ENCODE peak calls at places on chromosome 10, in nine cellular contexts. One of them, this sample, is unnamed.

GRCh38 chr10:72764151-72764550 is 72.2 kb downstream of the MCU start:
- DNase-seq in WTC11: no peak
- DNase-seq in suprapubic skin: no peak
- DNase-seq in cardiac muscle cell: no peak
- DNase-seq in fibroblast of lung: peak
- DNase-seq in astrocyte of the spinal cord: peak
- DNase-seq in endothelial cell: no peak
- DNase-seq in transverse colon: no peak
- DNase-seq in cardiac fibroblast: peak
- DNase-seq in this sample: peak

GRCh38 chr10:96255569-96256335 is 15.6 kb downstream of the BLNK start:
- DNase-seq in WTC11: no peak
- DNase-seq in suprapubic skin: no peak
- DNase-seq in cardiac muscle cell: no peak
- DNase-seq in fibroblast of lung: no peak
- DNase-seq in astrocyte of the spinal cord: no peak
- DNase-seq in endothelial cell: no peak
- DNase-seq in transverse colon: no peak
- DNase-seq in cardiac fibroblast: no peak
- DNase-seq in this sample: no peak

GRCh38 chr10:119253433-119254174 is 46.2 kb downstream of the GRK5 start:
- DNase-seq in WTC11: peak
- DNase-seq in suprapubic skin: peak
- DNase-seq in cardiac muscle cell: no peak
- DNase-seq in fibroblast of lung: peak
- DNase-seq in astrocyte of the spinal cord: peak
- DNase-seq in endothelial cell: no peak
- DNase-seq in transverse colon: peak
- DNase-seq in cardiac fibroblast: peak
- DNase-seq in this sample: peak

GRCh38 chr10:61164458-61165160 is 220.6 kb upstream of the RHOBTB1 start:
- DNase-seq in WTC11: no peak
- DNase-seq in suprapubic skin: peak
- DNase-seq in cardiac muscle cell: no peak
- DNase-seq in fibroblast of lung: no peak
- DNase-seq in astrocyte of the spinal cord: no peak
- DNase-seq in endothelial cell: no peak
- DNase-seq in transverse colon: no peak
- DNase-seq in cardiac fibroblast: peak
- DNase-seq in this sample: no peak

GRCh38 chr10:123549761-123550454 is 116.2 kb upstream of the GPR26 start:
- DNase-seq in WTC11: no peak
- DNase-seq in suprapubic skin: peak
- DNase-seq in cardiac muscle cell: no peak
- DNase-seq in fibroblast of lung: no peak
- DNase-seq in astrocyte of the spinal cord: no peak
- DNase-seq in endothelial cell: no peak
- DNase-seq in transverse colon: no peak
- DNase-seq in cardiac fibroblast: no peak
- DNase-seq in this sample: no peak

GRCh38 chr10:90111671-90112070 is 410.3 kb downstream of the KIF20B start:
- DNase-seq in WTC11: no peak
- DNase-seq in suprapubic skin: no peak
- DNase-seq in cardiac muscle cell: no peak
- DNase-seq in fibroblast of lung: no peak
- DNase-seq in astrocyte of the spinal cord: no peak
- DNase-seq in endothelial cell: no peak
- DNase-seq in transverse colon: no peak
- DNase-seq in cardiac fibroblast: peak
- DNase-seq in this sample: no peak

GRCh38 chr10:73873163-73873842 is 1.1 kb downstream of the CAMK2G start:
- DNase-seq in WTC11: no peak
- DNase-seq in suprapubic skin: no peak
- DNase-seq in cardiac muscle cell: no peak
- DNase-seq in fibroblast of lung: no peak
- DNase-seq in astrocyte of the spinal cord: no peak
- DNase-seq in endothelial cell: no peak
- DNase-seq in transverse colon: no peak
- DNase-seq in cardiac fibroblast: no peak
- DNase-seq in this sample: no peak

GRCh38 chr10:118002581-118002980 is 44.2 kb downstream of the RAB11FIP2 start:
- DNase-seq in WTC11: no peak
- DNase-seq in suprapubic skin: no peak
- DNase-seq in cardiac muscle cell: no peak
- DNase-seq in fibroblast of lung: peak
- DNase-seq in astrocyte of the spinal cord: peak
- DNase-seq in endothelial cell: no peak
- DNase-seq in transverse colon: no peak
- DNase-seq in cardiac fibroblast: peak
- DNase-seq in this sample: no peak

GRCh38 chr10:103585011-103585405 is 91.5 kb downstream of the NEURL1 start:
- DNase-seq in WTC11: no peak
- DNase-seq in suprapubic skin: no peak
- DNase-seq in cardiac muscle cell: no peak
- DNase-seq in fibroblast of lung: no peak
- DNase-seq in astrocyte of the spinal cord: no peak
- DNase-seq in endothelial cell: no peak
- DNase-seq in transverse colon: no peak
- DNase-seq in cardiac fibroblast: no peak
- DNase-seq in this sample: no peak

GRCh38 chr10:11573497-11573896 is 38.0 kb downstream of the USP6NL start:
- DNase-seq in WTC11: no peak
- DNase-seq in suprapubic skin: no peak
- DNase-seq in cardiac muscle cell: peak
- DNase-seq in fibroblast of lung: peak
- DNase-seq in astrocyte of the spinal cord: peak
- DNase-seq in endothelial cell: no peak
- DNase-seq in transverse colon: no peak
- DNase-seq in cardiac fibroblast: peak
- DNase-seq in this sample: peak

GRCh38 chr10:125786547-125786946 is 10.9 kb upstream of the MMP21 start:
- DNase-seq in WTC11: no peak
- DNase-seq in suprapubic skin: no peak
- DNase-seq in cardiac muscle cell: no peak
- DNase-seq in fibroblast of lung: no peak
- DNase-seq in astrocyte of the spinal cord: no peak
- DNase-seq in endothelial cell: no peak
- DNase-seq in transverse colon: no peak
- DNase-seq in cardiac fibroblast: no peak
- DNase-seq in this sample: no peak

DNA sequence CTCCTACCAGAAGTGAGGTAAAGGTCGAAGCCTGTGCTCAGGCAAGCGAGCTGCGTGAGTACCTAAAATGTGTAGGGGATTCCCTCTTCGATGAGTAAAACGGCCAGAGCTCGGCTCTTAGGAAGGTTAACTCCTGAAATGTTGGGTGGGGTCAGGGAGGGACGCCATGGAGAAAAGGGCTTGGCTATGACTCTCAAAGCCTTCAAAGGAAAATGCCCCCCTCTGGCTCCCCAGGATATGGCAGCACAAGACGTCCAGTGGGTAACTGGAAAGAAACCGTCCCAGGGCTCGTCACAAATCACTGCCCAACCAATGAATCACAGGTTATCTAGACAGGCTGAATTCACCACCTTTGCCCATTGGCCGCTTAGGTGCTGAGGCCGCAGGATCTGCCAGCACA is 58.0 kb downstream of the CALML3 start:
- DNase-seq in WTC11: no peak
- DNase-seq in suprapubic skin: no peak
- DNase-seq in cardiac muscle cell: no peak
- DNase-seq in fibroblast of lung: no peak
- DNase-seq in astrocyte of the spinal cord: no peak
- DNase-seq in endothelial cell: no peak
- DNase-seq in transverse colon: no peak
- DNase-seq in cardiac fibroblast: no peak
- DNase-seq in this sample: no peak
- TF ChIP-seq CTCF in WTC11: no peak
- TF ChIP-seq CTCF in suprapubic skin: no peak
- TF ChIP-seq CTCF in cardiac muscle cell: peak
- TF ChIP-seq CTCF in fibroblast of lung: peak
- TF ChIP-seq CTCF in astrocyte of the spinal cord: peak
- TF ChIP-seq CTCF in endothelial cell: peak
- TF ChIP-seq CTCF in transverse colon: no peak
- TF ChIP-seq CTCF in cardiac fibroblast: no peak
- TF ChIP-seq CTCF in this sample: peak

DNA sequence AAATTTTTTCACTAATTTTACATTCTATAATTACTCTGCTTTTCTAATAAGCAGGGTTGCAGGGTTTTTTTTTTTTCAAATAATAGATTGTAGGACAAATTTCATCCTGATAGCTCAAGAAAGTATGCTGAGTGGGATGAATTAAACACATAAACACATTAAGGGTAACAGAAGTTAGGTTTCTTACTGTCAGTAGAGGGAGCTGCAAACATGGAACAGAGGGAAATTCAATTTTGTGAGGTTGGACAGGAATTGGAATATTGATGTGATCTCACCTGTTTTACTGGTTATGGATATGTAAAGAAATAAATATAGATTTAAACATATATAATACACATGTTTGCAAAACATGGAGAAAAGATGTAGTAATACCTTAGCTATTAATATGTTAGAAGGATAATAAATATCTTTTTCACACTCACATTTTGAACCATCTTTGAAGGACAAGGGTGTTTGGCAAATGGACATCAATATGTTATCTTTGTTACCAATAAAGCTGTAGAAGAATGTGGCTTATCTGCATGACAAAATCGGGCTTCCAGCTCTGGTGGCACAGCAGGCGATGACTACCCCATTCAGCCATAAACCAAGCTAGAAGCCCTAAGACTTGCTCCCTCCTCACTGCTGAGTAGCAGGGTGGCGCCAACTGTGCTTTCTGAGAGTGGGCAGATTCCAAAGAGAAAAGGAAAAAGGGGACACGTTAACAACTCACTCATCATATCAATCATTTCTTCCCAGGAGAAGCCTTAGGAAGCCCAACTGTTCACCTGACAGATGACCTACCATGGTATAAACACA is 1257.4 kb downstream of the GATA3 start:
- DNase-seq in WTC11: no peak
- DNase-seq in suprapubic skin: no peak
- DNase-seq in cardiac muscle cell: no peak
- DNase-seq in fibroblast of lung: no peak
- DNase-seq in astrocyte of the spinal cord: no peak
- DNase-seq in endothelial cell: no peak
- DNase-seq in transverse colon: no peak
- DNase-seq in cardiac fibroblast: no peak
- DNase-seq in this sample: no peak
- TF ChIP-seq CTCF in WTC11: no peak
- TF ChIP-seq CTCF in suprapubic skin: no peak
- TF ChIP-seq CTCF in cardiac muscle cell: peak
- TF ChIP-seq CTCF in fibroblast of lung: peak
- TF ChIP-seq CTCF in astrocyte of the spinal cord: peak
- TF ChIP-seq CTCF in endothelial cell: peak
- TF ChIP-seq CTCF in transverse colon: no peak
- TF ChIP-seq CTCF in cardiac fibroblast: peak
- TF ChIP-seq CTCF in this sample: peak

GRCh38 chr10:87053121-87053520 is 33.0 kb downstream of the FAM25A start:
- DNase-seq in WTC11: no peak
- DNase-seq in suprapubic skin: no peak
- DNase-seq in cardiac muscle cell: no peak
- DNase-seq in fibroblast of lung: peak
- DNase-seq in astrocyte of the spinal cord: no peak
- DNase-seq in endothelial cell: no peak
- DNase-seq in transverse colon: no peak
- DNase-seq in cardiac fibroblast: no peak
- DNase-seq in this sample: no peak

GRCh38 chr10:87058171-87058570 is 36.5 kb downstream of the GLUD1 start:
- DNase-seq in WTC11: no peak
- DNase-seq in suprapubic skin: no peak
- DNase-seq in cardiac muscle cell: no peak
- DNase-seq in fibroblast of lung: no peak
- DNase-seq in astrocyte of the spinal cord: peak
- DNase-seq in endothelial cell: no peak
- DNase-seq in transverse colon: no peak
- DNase-seq in cardiac fibroblast: no peak
- DNase-seq in this sample: no peak

GRCh38 chr10:87053577-87054181 is 33.6 kb downstream of the FAM25A start:
- DNase-seq in WTC11: no peak
- DNase-seq in suprapubic skin: no peak
- DNase-seq in cardiac muscle cell: no peak
- DNase-seq in fibroblast of lung: no peak
- DNase-seq in astrocyte of the spinal cord: no peak
- DNase-seq in endothelial cell: no peak
- DNase-seq in transverse colon: no peak
- DNase-seq in cardiac fibroblast: no peak
- DNase-seq in this sample: no peak

GRCh38 chr10:87059401-87059800 is 35.2 kb downstream of the GLUD1 start:
- DNase-seq in WTC11: no peak
- DNase-seq in suprapubic skin: no peak
- DNase-seq in cardiac muscle cell: no peak
- DNase-seq in fibroblast of lung: no peak
- DNase-seq in astrocyte of the spinal cord: no peak
- DNase-seq in endothelial cell: no peak
- DNase-seq in transverse colon: no peak
- DNase-seq in cardiac fibroblast: no peak
- DNase-seq in this sample: no peak

DNA sequence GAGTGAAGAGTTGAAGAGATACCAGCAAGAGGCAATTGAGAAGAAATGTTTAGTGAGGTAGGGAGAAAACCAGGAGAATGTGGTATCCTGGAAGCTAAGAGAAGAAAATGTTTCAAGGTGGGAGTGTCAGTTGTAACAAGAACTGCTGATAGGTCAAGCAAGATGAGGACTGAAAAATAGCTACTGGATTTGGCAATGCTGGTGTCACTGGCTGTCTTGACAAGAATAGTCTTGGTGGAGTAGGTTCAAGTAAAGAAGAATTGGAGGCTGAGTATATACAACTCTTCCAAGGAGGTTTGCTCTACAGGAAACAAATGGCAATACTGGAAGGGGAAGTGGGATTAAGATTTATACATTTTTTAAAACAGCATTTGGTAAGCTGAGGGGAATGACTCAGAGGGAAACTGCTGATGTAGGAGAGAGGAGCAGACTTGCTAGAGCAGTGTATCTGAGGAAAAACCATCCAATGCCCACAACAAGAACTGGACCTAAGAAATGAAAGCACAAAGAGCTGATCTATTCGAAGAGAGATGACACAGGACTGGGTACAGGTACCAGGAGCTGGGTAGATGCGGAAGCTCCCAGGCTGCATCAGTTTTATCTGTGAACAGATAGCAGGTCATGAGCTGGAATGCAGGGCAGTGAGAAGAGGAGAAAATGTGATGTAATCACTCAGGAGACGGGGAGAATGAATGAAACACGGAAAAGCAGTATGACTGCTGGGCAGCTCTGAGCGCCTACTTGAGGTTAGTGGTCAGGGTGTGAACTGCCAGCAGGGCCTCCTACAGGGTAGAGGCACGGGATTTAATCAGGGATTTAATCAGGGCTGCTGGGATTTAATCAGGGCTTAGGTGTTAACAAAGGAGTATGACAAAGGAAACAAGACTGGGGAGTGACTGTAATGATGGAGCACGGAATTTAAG is 34.5 kb downstream of the FAM25A start:
- DNase-seq in WTC11: no peak
- DNase-seq in suprapubic skin: no peak
- DNase-seq in cardiac muscle cell: no peak
- DNase-seq in fibroblast of lung: peak
- DNase-seq in astrocyte of the spinal cord: peak
- DNase-seq in endothelial cell: no peak
- DNase-seq in transverse colon: no peak
- DNase-seq in cardiac fibroblast: peak
- DNase-seq in this sample: peak
- TF ChIP-seq CTCF in WTC11: no peak
- TF ChIP-seq CTCF in suprapubic skin: no peak
- TF ChIP-seq CTCF in cardiac muscle cell: peak
- TF ChIP-seq CTCF in fibroblast of lung: peak
- TF ChIP-seq CTCF in astrocyte of the spinal cord: peak
- TF ChIP-seq CTCF in endothelial cell: no peak
- TF ChIP-seq CTCF in transverse colon: no peak
- TF ChIP-seq CTCF in cardiac fibroblast: peak
- TF ChIP-seq CTCF in this sample: peak

GRCh38 chr10:93859049-93859655 is 34.6 kb upstream of the SLC35G1 start:
- DNase-seq in WTC11: no peak
- DNase-seq in suprapubic skin: no peak
- DNase-seq in cardiac muscle cell: no peak
- DNase-seq in fibroblast of lung: peak
- DNase-seq in astrocyte of the spinal cord: peak
- DNase-seq in endothelial cell: no peak
- DNase-seq in transverse colon: no peak
- DNase-seq in cardiac fibroblast: peak
- DNase-seq in this sample: peak
- TF ChIP-seq CTCF in WTC11: peak
- TF ChIP-seq CTCF in suprapubic skin: no peak
- TF ChIP-seq CTCF in cardiac muscle cell: peak
- TF ChIP-seq CTCF in fibroblast of lung: peak
- TF ChIP-seq CTCF in astrocyte of the spinal cord: peak
- TF ChIP-seq CTCF in endothelial cell: peak
- TF ChIP-seq CTCF in transverse colon: peak
- TF ChIP-seq CTCF in cardiac fibroblast: peak
- TF ChIP-seq CTCF in this sample: peak